ENCODE peak calls at places on chromosomes 1 and 21, in five cellular contexts. One of them, this sample, is unnamed.

GRCh38 chr1:16967095-16967567 is 13.3 kb downstream of the MFAP2 start:
- DNase-seq in activated T-helper 1 cell treated with anti-CD3 and anti-CD28 coated beads, Interleukin-12 subunit alpha, Interleukin-12 subunit beta, Interleukin-2, Interleukin-4 antibody, amounts not matched to agents 30 ng/mL and 10 ng/mL and 1 ng/mL, durations not matched to agents 14 hours and 24 hours and 36 hours: no peak
- DNase-seq in posterior cingulate gyrus: no peak
- DNase-seq in cardiac fibroblast: peak; percentile 69
- DNase-seq in left cardiac atrium: peak; percentile 67
- DNase-seq in this sample: no peak

GRCh38 chr1:89085781-89086180 is 20.8 kb upstream of the GBP1 start:
- DNase-seq in posterior cingulate gyrus: no peak
- DNase-seq in cardiac fibroblast: peak; percentile 71
- DNase-seq in left cardiac atrium: no peak
- DNase-seq in activated T-helper 1 cell treated with anti-CD3 and anti-CD28 coated beads, Interleukin-12 subunit alpha, Interleukin-12 subunit beta, Interleukin-2, Interleukin-4 antibody, amounts not matched to agents 30 ng/mL and 10 ng/mL and 1 ng/mL, durations not matched to agents 14 hours and 24 hours and 36 hours: peak; percentile 47
- DNase-seq in this sample: no peak

GRCh38 chr1:161921990-161922389 is 101.7 kb downstream of the OLFML2B start:
- DNase-seq in left cardiac atrium: no peak
- DNase-seq in cardiac fibroblast: peak; percentile 63
- DNase-seq in posterior cingulate gyrus: no peak
- DNase-seq in activated T-helper 1 cell treated with anti-CD3 and anti-CD28 coated beads, Interleukin-12 subunit alpha, Interleukin-12 subunit beta, Interleukin-2, Interleukin-4 antibody, amounts not matched to agents 30 ng/mL and 10 ng/mL and 1 ng/mL, durations not matched to agents 14 hours and 24 hours and 36 hours: no peak
- DNase-seq in this sample: no peak

GRCh38 chr21:45308211-45309068 is 20.7 kb upstream of the POFUT2 start:
- DNase-seq in activated T-helper 1 cell treated with anti-CD3 and anti-CD28 coated beads, Interleukin-12 subunit alpha, Interleukin-12 subunit beta, Interleukin-2, Interleukin-4 antibody, amounts not matched to agents 30 ng/mL and 10 ng/mL and 1 ng/mL, durations not matched to agents 14 hours and 24 hours and 36 hours: no peak
- DNase-seq in cardiac fibroblast: peak; percentile 93
- DNase-seq in left cardiac atrium: peak; percentile 44
- DNase-seq in posterior cingulate gyrus: peak; percentile 8
- DNase-seq in this sample: no peak

GRCh38 chr21:34844033-34844923 is 175.5 kb downstream of the CLIC6 start:
- DNase-seq in cardiac fibroblast: peak; percentile 62
- DNase-seq in posterior cingulate gyrus: no peak
- DNase-seq in left cardiac atrium: peak; percentile 57
- DNase-seq in activated T-helper 1 cell treated with anti-CD3 and anti-CD28 coated beads, Interleukin-12 subunit alpha, Interleukin-12 subunit beta, Interleukin-2, Interleukin-4 antibody, amounts not matched to agents 30 ng/mL and 10 ng/mL and 1 ng/mL, durations not matched to agents 14 hours and 24 hours and 36 hours: no peak
- DNase-seq in this sample: no peak

GRCh38 chr1:6523566-6523965 is 30.7 kb downstream of the NOL9 start:
- DNase-seq in left cardiac atrium: no peak
- DNase-seq in activated T-helper 1 cell treated with anti-CD3 and anti-CD28 coated beads, Interleukin-12 subunit alpha, Interleukin-12 subunit beta, Interleukin-2, Interleukin-4 antibody, amounts not matched to agents 30 ng/mL and 10 ng/mL and 1 ng/mL, durations not matched to agents 14 hours and 24 hours and 36 hours: no peak
- DNase-seq in cardiac fibroblast: peak; percentile 68
- DNase-seq in posterior cingulate gyrus: no peak
- DNase-seq in this sample: no peak

GRCh38 chr1:215594640-215595039 is 27.5 kb downstream of the KCTD3 start:
- DNase-seq in posterior cingulate gyrus: no peak
- DNase-seq in left cardiac atrium: no peak
- DNase-seq in activated T-helper 1 cell treated with anti-CD3 and anti-CD28 coated beads, Interleukin-12 subunit alpha, Interleukin-12 subunit beta, Interleukin-2, Interleukin-4 antibody, amounts not matched to agents 30 ng/mL and 10 ng/mL and 1 ng/mL, durations not matched to agents 14 hours and 24 hours and 36 hours: no peak
- DNase-seq in cardiac fibroblast: peak; percentile 22
- DNase-seq in this sample: no peak

GRCh38 chr1:61083014-61083798 is 845 bp downstream of the NFIA start:
- DNase-seq in cardiac fibroblast: no peak
- DNase-seq in left cardiac atrium: peak; percentile 39
- DNase-seq in posterior cingulate gyrus: no peak
- DNase-seq in activated T-helper 1 cell treated with anti-CD3 and anti-CD28 coated beads, Interleukin-12 subunit alpha, Interleukin-12 subunit beta, Interleukin-2, Interleukin-4 antibody, amounts not matched to agents 30 ng/mL and 10 ng/mL and 1 ng/mL, durations not matched to agents 14 hours and 24 hours and 36 hours: no peak
- DNase-seq in this sample: no peak

GRCh38 chr1:114466334-114467014 is 44.5 kb downstream of the TRIM33 start:
- DNase-seq in posterior cingulate gyrus: no peak
- DNase-seq in cardiac fibroblast: no peak
- DNase-seq in activated T-helper 1 cell treated with anti-CD3 and anti-CD28 coated beads, Interleukin-12 subunit alpha, Interleukin-12 subunit beta, Interleukin-2, Interleukin-4 antibody, amounts not matched to agents 30 ng/mL and 10 ng/mL and 1 ng/mL, durations not matched to agents 14 hours and 24 hours and 36 hours: no peak
- DNase-seq in left cardiac atrium: no peak
- DNase-seq in this sample: no peak

GRCh38 chr1:247274857-247275256 is 19.0 kb downstream of the VN1R5 start:
- DNase-seq in activated T-helper 1 cell treated with anti-CD3 and anti-CD28 coated beads, Interleukin-12 subunit alpha, Interleukin-12 subunit beta, Interleukin-2, Interleukin-4 antibody, amounts not matched to agents 30 ng/mL and 10 ng/mL and 1 ng/mL, durations not matched to agents 14 hours and 24 hours and 36 hours: no peak
- DNase-seq in posterior cingulate gyrus: no peak
- DNase-seq in cardiac fibroblast: no peak
- DNase-seq in left cardiac atrium: no peak
- DNase-seq in this sample: no peak

GRCh38 chr1:11059166-11059989 is 440 bp downstream of the SRM start:
- DNase-seq in cardiac fibroblast: no peak
- DNase-seq in activated T-helper 1 cell treated with anti-CD3 and anti-CD28 coated beads, Interleukin-12 subunit alpha, Interleukin-12 subunit beta, Interleukin-2, Interleukin-4 antibody, amounts not matched to agents 30 ng/mL and 10 ng/mL and 1 ng/mL, durations not matched to agents 14 hours and 24 hours and 36 hours: peak; percentile 26
- DNase-seq in posterior cingulate gyrus: no peak
- DNase-seq in left cardiac atrium: no peak
- DNase-seq in this sample: no peak

GRCh38 chr1:111880866-111881837 is 108.3 kb downstream of the KCND3 start:
- DNase-seq in left cardiac atrium: peak; percentile 42
- DNase-seq in posterior cingulate gyrus: no peak
- DNase-seq in cardiac fibroblast: no peak
- DNase-seq in activated T-helper 1 cell treated with anti-CD3 and anti-CD28 coated beads, Interleukin-12 subunit alpha, Interleukin-12 subunit beta, Interleukin-2, Interleukin-4 antibody, amounts not matched to agents 30 ng/mL and 10 ng/mL and 1 ng/mL, durations not matched to agents 14 hours and 24 hours and 36 hours: no peak
- DNase-seq in this sample: no peak

GRCh38 chr1:229874150-229874549 is 192.9 kb upstream of the GALNT2 start:
- DNase-seq in cardiac fibroblast: peak; percentile 40
- DNase-seq in left cardiac atrium: no peak
- DNase-seq in activated T-helper 1 cell treated with anti-CD3 and anti-CD28 coated beads, Interleukin-12 subunit alpha, Interleukin-12 subunit beta, Interleukin-2, Interleukin-4 antibody, amounts not matched to agents 30 ng/mL and 10 ng/mL and 1 ng/mL, durations not matched to agents 14 hours and 24 hours and 36 hours: no peak
- DNase-seq in posterior cingulate gyrus: no peak
- DNase-seq in this sample: no peak

GRCh38 chr1:5972198-5972520 is 20.1 kb downstream of the NPHP4 start:
- DNase-seq in left cardiac atrium: no peak
- DNase-seq in cardiac fibroblast: no peak
- DNase-seq in activated T-helper 1 cell treated with anti-CD3 and anti-CD28 coated beads, Interleukin-12 subunit alpha, Interleukin-12 subunit beta, Interleukin-2, Interleukin-4 antibody, amounts not matched to agents 30 ng/mL and 10 ng/mL and 1 ng/mL, durations not matched to agents 14 hours and 24 hours and 36 hours: no peak
- DNase-seq in posterior cingulate gyrus: no peak
- DNase-seq in this sample: peak; percentile 4

GRCh38 chr1:54810144-54810942 is 9.2 kb upstream of the TTC22 start:
- DNase-seq in left cardiac atrium: peak; percentile 59
- DNase-seq in cardiac fibroblast: peak; percentile 60
- DNase-seq in activated T-helper 1 cell treated with anti-CD3 and anti-CD28 coated beads, Interleukin-12 subunit alpha, Interleukin-12 subunit beta, Interleukin-2, Interleukin-4 antibody, amounts not matched to agents 30 ng/mL and 10 ng/mL and 1 ng/mL, durations not matched to agents 14 hours and 24 hours and 36 hours: peak; percentile 56
- DNase-seq in posterior cingulate gyrus: peak; percentile 40
- DNase-seq in this sample: peak; percentile 37

GRCh38 chr1:213070399-213070798 is 19.4 kb downstream of the RPS6KC1 start:
- DNase-seq in activated T-helper 1 cell treated with anti-CD3 and anti-CD28 coated beads, Interleukin-12 subunit alpha, Interleukin-12 subunit beta, Interleukin-2, Interleukin-4 antibody, amounts not matched to agents 30 ng/mL and 10 ng/mL and 1 ng/mL, durations not matched to agents 14 hours and 24 hours and 36 hours: peak; percentile 17
- DNase-seq in posterior cingulate gyrus: no peak
- DNase-seq in left cardiac atrium: no peak
- DNase-seq in cardiac fibroblast: peak; percentile 81
- DNase-seq in this sample: no peak

GRCh38 chr1:34642679-34643078 is 112.2 kb upstream of the GJB5 start:
- DNase-seq in posterior cingulate gyrus: no peak
- DNase-seq in activated T-helper 1 cell treated with anti-CD3 and anti-CD28 coated beads, Interleukin-12 subunit alpha, Interleukin-12 subunit beta, Interleukin-2, Interleukin-4 antibody, amounts not matched to agents 30 ng/mL and 10 ng/mL and 1 ng/mL, durations not matched to agents 14 hours and 24 hours and 36 hours: no peak
- DNase-seq in cardiac fibroblast: no peak
- DNase-seq in left cardiac atrium: no peak
- DNase-seq in this sample: no peak

GRCh38 chr1:94120591-94120901 is 402 bp downstream of the ABCA4 start:
- DNase-seq in activated T-helper 1 cell treated with anti-CD3 and anti-CD28 coated beads, Interleukin-12 subunit alpha, Interleukin-12 subunit beta, Interleukin-2, Interleukin-4 antibody, amounts not matched to agents 30 ng/mL and 10 ng/mL and 1 ng/mL, durations not matched to agents 14 hours and 24 hours and 36 hours: no peak
- DNase-seq in posterior cingulate gyrus: no peak
- DNase-seq in left cardiac atrium: no peak
- DNase-seq in cardiac fibroblast: no peak
- DNase-seq in this sample: no peak

GRCh38 chr1:153526132-153526543 is 9.7 kb downstream of the S100A6 start:
- DNase-seq in cardiac fibroblast: no peak
- DNase-seq in posterior cingulate gyrus: no peak
- DNase-seq in left cardiac atrium: no peak
- DNase-seq in activated T-helper 1 cell treated with anti-CD3 and anti-CD28 coated beads, Interleukin-12 subunit alpha, Interleukin-12 subunit beta, Interleukin-2, Interleukin-4 antibody, amounts not matched to agents 30 ng/mL and 10 ng/mL and 1 ng/mL, durations not matched to agents 14 hours and 24 hours and 36 hours: no peak
- DNase-seq in this sample: no peak

GRCh38 chr1:25711555-25712298 is 88.3 kb upstream of the SELENON start:
- DNase-seq in left cardiac atrium: peak; percentile 47
- DNase-seq in cardiac fibroblast: peak; percentile 53
- DNase-seq in activated T-helper 1 cell treated with anti-CD3 and anti-CD28 coated beads, Interleukin-12 subunit alpha, Interleukin-12 subunit beta, Interleukin-2, Interleukin-4 antibody, amounts not matched to agents 30 ng/mL and 10 ng/mL and 1 ng/mL, durations not matched to agents 14 hours and 24 hours and 36 hours: no peak
- DNase-seq in posterior cingulate gyrus: no peak
- DNase-seq in this sample: peak; percentile 52

GRCh38 chr21:40471103-40471502 is 375.9 kb downstream of the DSCAM start:
- DNase-seq in activated T-helper 1 cell treated with anti-CD3 and anti-CD28 coated beads, Interleukin-12 subunit alpha, Interleukin-12 subunit beta, Interleukin-2, Interleukin-4 antibody, amounts not matched to agents 30 ng/mL and 10 ng/mL and 1 ng/mL, durations not matched to agents 14 hours and 24 hours and 36 hours: no peak
- DNase-seq in posterior cingulate gyrus: no peak
- DNase-seq in left cardiac atrium: no peak
- DNase-seq in cardiac fibroblast: no peak
- DNase-seq in this sample: no peak

GRCh38 chr1:55276671-55277376 is 61.7 kb upstream of the USP24 start:
- DNase-seq in activated T-helper 1 cell treated with anti-CD3 and anti-CD28 coated beads, Interleukin-12 subunit alpha, Interleukin-12 subunit beta, Interleukin-2, Interleukin-4 antibody, amounts not matched to agents 30 ng/mL and 10 ng/mL and 1 ng/mL, durations not matched to agents 14 hours and 24 hours and 36 hours: no peak
- DNase-seq in left cardiac atrium: peak; percentile 33
- DNase-seq in posterior cingulate gyrus: no peak
- DNase-seq in cardiac fibroblast: peak; percentile 30
- DNase-seq in this sample: no peak

GRCh38 chr1:155175927-155176371 is 2.3 kb downstream of the TRIM46 start:
- DNase-seq in posterior cingulate gyrus: no peak
- DNase-seq in left cardiac atrium: no peak
- DNase-seq in activated T-helper 1 cell treated with anti-CD3 and anti-CD28 coated beads, Interleukin-12 subunit alpha, Interleukin-12 subunit beta, Interleukin-2, Interleukin-4 antibody, amounts not matched to agents 30 ng/mL and 10 ng/mL and 1 ng/mL, durations not matched to agents 14 hours and 24 hours and 36 hours: no peak
- DNase-seq in cardiac fibroblast: no peak
- DNase-seq in this sample: peak; percentile 27

GRCh38 chr1:26994772-26995625 is 1.5 kb downstream of the TRNP1 start:
- DNase-seq in left cardiac atrium: no peak
- DNase-seq in activated T-helper 1 cell treated with anti-CD3 and anti-CD28 coated beads, Interleukin-12 subunit alpha, Interleukin-12 subunit beta, Interleukin-2, Interleukin-4 antibody, amounts not matched to agents 30 ng/mL and 10 ng/mL and 1 ng/mL, durations not matched to agents 14 hours and 24 hours and 36 hours: no peak
- DNase-seq in cardiac fibroblast: no peak
- DNase-seq in posterior cingulate gyrus: no peak
- DNase-seq in this sample: no peak

GRCh38 chr1:18879791-18880309 is 20.4 kb upstream of the TAS1R2 start:
- DNase-seq in cardiac fibroblast: no peak
- DNase-seq in activated T-helper 1 cell treated with anti-CD3 and anti-CD28 coated beads, Interleukin-12 subunit alpha, Interleukin-12 subunit beta, Interleukin-2, Interleukin-4 antibody, amounts not matched to agents 30 ng/mL and 10 ng/mL and 1 ng/mL, durations not matched to agents 14 hours and 24 hours and 36 hours: no peak
- DNase-seq in left cardiac atrium: no peak
- DNase-seq in posterior cingulate gyrus: no peak
- DNase-seq in this sample: no peak

GRCh38 chr1:59079434-59080135 is 217.3 kb upstream of the FGGY start:
- DNase-seq in cardiac fibroblast: no peak
- DNase-seq in left cardiac atrium: no peak
- DNase-seq in posterior cingulate gyrus: no peak
- DNase-seq in activated T-helper 1 cell treated with anti-CD3 and anti-CD28 coated beads, Interleukin-12 subunit alpha, Interleukin-12 subunit beta, Interleukin-2, Interleukin-4 antibody, amounts not matched to agents 30 ng/mL and 10 ng/mL and 1 ng/mL, durations not matched to agents 14 hours and 24 hours and 36 hours: no peak
- DNase-seq in this sample: no peak

GRCh38 chr21:31158789-31159581 is 120.7 kb upstream of the KRTAP19-8 start:
- DNase-seq in cardiac fibroblast: peak; percentile 41
- DNase-seq in activated T-helper 1 cell treated with anti-CD3 and anti-CD28 coated beads, Interleukin-12 subunit alpha, Interleukin-12 subunit beta, Interleukin-2, Interleukin-4 antibody, amounts not matched to agents 30 ng/mL and 10 ng/mL and 1 ng/mL, durations not matched to agents 14 hours and 24 hours and 36 hours: no peak
- DNase-seq in posterior cingulate gyrus: no peak
- DNase-seq in left cardiac atrium: no peak
- DNase-seq in this sample: no peak